ENCODE peak calls at places on chromosome 17, in four cellular contexts. One of them, this sample, is unnamed.

GRCh38 chr17:28972437-28972836 is 21.1 kb upstream of the PHF12 start:
- DNase-seq in hypothalamus: no peak
- DNase-seq in choroid plexus epithelial cell: no peak
- DNase-seq in kidney glomerular epithelial cell: no peak
- DNase-seq in this sample: no peak

GRCh38 chr17:50935201-50936124 is 69.3 kb upstream of the TOB1 start:
- DNase-seq in hypothalamus: peak
- DNase-seq in choroid plexus epithelial cell: no peak
- DNase-seq in kidney glomerular epithelial cell: no peak
- DNase-seq in this sample: peak

GRCh38 chr17:62093188-62094155 is 28.4 kb upstream of the MED13 start:
- DNase-seq in hypothalamus: no peak
- DNase-seq in choroid plexus epithelial cell: peak
- DNase-seq in kidney glomerular epithelial cell: peak
- DNase-seq in this sample: peak

GRCh38 chr17:65987988-65988387 is 203.9 kb downstream of the CEP112 start:
- DNase-seq in kidney glomerular epithelial cell: peak
- DNase-seq in hypothalamus: no peak
- DNase-seq in choroid plexus epithelial cell: peak
- DNase-seq in this sample: peak

GRCh38 chr17:76078859-76079576 is at the start of gene ZACN:
- DNase-seq in choroid plexus epithelial cell: no peak
- DNase-seq in hypothalamus: no peak
- DNase-seq in kidney glomerular epithelial cell: no peak
- DNase-seq in this sample: no peak

GRCh38 chr17:29760279-29760721 is 137.6 kb upstream of the CORO6 start:
- DNase-seq in hypothalamus: no peak
- DNase-seq in choroid plexus epithelial cell: peak
- DNase-seq in kidney glomerular epithelial cell: no peak
- DNase-seq in this sample: peak

GRCh38 chr17:48678141-48678971 is 44.0 kb downstream of the PRAC1 start:
- DNase-seq in kidney glomerular epithelial cell: peak
- DNase-seq in hypothalamus: peak
- DNase-seq in choroid plexus epithelial cell: peak
- DNase-seq in this sample: peak

GRCh38 chr17:596763-597644 is 117.6 kb downstream of the VPS53 start:
- DNase-seq in hypothalamus: no peak
- DNase-seq in kidney glomerular epithelial cell: peak
- DNase-seq in choroid plexus epithelial cell: peak
- DNase-seq in this sample: peak

GRCh38 chr17:34760931-34761500 is 181.6 kb downstream of the TMEM132E start:
- DNase-seq in kidney glomerular epithelial cell: no peak
- DNase-seq in hypothalamus: no peak
- DNase-seq in choroid plexus epithelial cell: no peak
- DNase-seq in this sample: no peak

GRCh38 chr17:34930283-34930682 is 31.0 kb downstream of the CCT6B start:
- DNase-seq in kidney glomerular epithelial cell: no peak
- DNase-seq in hypothalamus: no peak
- DNase-seq in choroid plexus epithelial cell: no peak
- DNase-seq in this sample: no peak

This sample was measured in renal cortical epithelial cell.